ENCODE peak calls at places on chromosomes 3 and 15, in four cellular contexts. O, T, I and J are unnamed samples.

GRCh38 chr3:182793663-182794454 is 555 bp downstream of the ATP11B start:
- DNase-seq in I (peak), O (peak), T (peak), J (peak)

GRCh38 chr15:31200735-31201151 is 99.2 kb upstream of the TRPM1 start:
- DNase-seq in T (peak), O (peak), I (no peak), J (peak)

GRCh38 chr3:61354604-61355003 is 103.4 kb upstream of the FHIT start:
- DNase-seq in O (no peak), T (no peak), I (no peak), J (peak)

GRCh38 chr3:12508316-12508715 is 24.0 kb downstream of the TSEN2 start:
- DNase-seq in I (no peak), T (no peak), O (peak), J (no peak)

GRCh38 chr15:59313703-59314332 is 58.9 kb downstream of the MYO1E start:
- DNase-seq in T (no peak), O (no peak), I (peak), J (no peak)

GRCh38 chr15:58475573-58476524 is 44.1 kb downstream of the LIPC start:
- DNase-seq in T (peak), I (peak), O (peak), J (no peak)

GRCh38 chr3:185900228-185900627 is 37.6 kb downstream of the TRA2B start:
- DNase-seq in O (peak), I (no peak), T (peak), J (no peak)

GRCh38 chr3:38490288-38490860 is 5.8 kb upstream of the EXOG start:
- DNase-seq in T (no peak), I (no peak), O (peak), J (no peak)

GRCh38 chr3:57079221-57079831 is 18.9 kb downstream of the SPATA12 start:
- DNase-seq in T (peak), O (no peak), I (no peak), J (no peak)

GRCh38 chr3:134035836-134036235 is 6.1 kb upstream of the SLCO2A1 start:
- DNase-seq in T (no peak), O (no peak), I (no peak), J (no peak)

GRCh38 chr3:42655980-42656679 is 2.6 kb downstream of the ZBTB47 start:
- DNase-seq in I (no peak), O (no peak), T (no peak), J (no peak)

GRCh38 chr15:70870066-70870465 is 16.1 kb upstream of the LARP6 start:
- DNase-seq in O (peak), T (no peak), I (no peak), J (no peak)

GRCh38 chr3:29186131-29186599 is 94.7 kb upstream of the RBMS3 start:
- DNase-seq in T (no peak), O (peak), I (no peak), J (no peak)

GRCh38 chr15:58227706-58228543 is 89.7 kb downstream of the AQP9 start:
- DNase-seq in T (peak), O (peak), I (peak), J (peak)

GRCh38 chr3:131883086-131883485 is 151.7 kb downstream of the CPNE4 start:
- DNase-seq in I (no peak), T (no peak), O (no peak), J (no peak)

GRCh38 chr3:12046406-12046805 is 42.2 kb downstream of the SYN2 start:
- DNase-seq in T (no peak), O (no peak), I (no peak), J (no peak)

GRCh38 chr3:169082076-169082475 is 581.4 kb downstream of the MECOM start:
- DNase-seq in I (no peak), T (no peak), O (peak), J (no peak)

GRCh38 chr15:71082803-71083202 is 32.5 kb upstream of the THSD4 start:
- DNase-seq in O (no peak), T (no peak), I (no peak), J (no peak)

GRCh38 chr3:126546013-126546412 is 12.7 kb downstream of the C3orf22 start:
- DNase-seq in T (peak), I (no peak), O (no peak), J (no peak)

GRCh38 chr3:60079076-60079475 is 1029.3 kb upstream of the CFAP20DC start:
- DNase-seq in I (no peak), O (no peak), T (no peak), J (peak)

GRCh38 chr3:8460815-8461482 is 40.7 kb upstream of the LMCD1 start:
- DNase-seq in T (no peak), O (peak), I (no peak), J (no peak)

GRCh38 chr3:34203386-34203785 is 405.0 kb downstream of the PDCD6IP start:
- DNase-seq in T (no peak), I (no peak), O (no peak), J (no peak)

GRCh38 chr3:9339750-9340449 is 23.0 kb upstream of the THUMPD3 start:
- DNase-seq in O (peak), T (no peak), I (no peak), J (no peak)

GRCh38 chr3:184546252-184546651 is 15.3 kb upstream of the EPHB3 start:
- DNase-seq in O (no peak), T (no peak), I (no peak), J (peak)

GRCh38 chr15:39110336-39110735 is 470.5 kb upstream of the THBS1 start:
- DNase-seq in I (no peak), O (peak), T (no peak), J (no peak)

GRCh38 chr3:108201258-108201657 is 21.0 kb downstream of the IFT57 start:
- DNase-seq in I (no peak), O (no peak), T (no peak), J (no peak)

GRCh38 chr15:66483131-66483566 is 14.4 kb downstream of the SNAPC5 start:
- DNase-seq in O (peak), I (peak), T (no peak), J (no peak)

GRCh38 chr15:64478863-64479262 is 18.5 kb downstream of the ZNF609 start:
- DNase-seq in T (no peak), O (peak), I (no peak), J (no peak)

GRCh38 chr3:139358857-139359562 is 15.2 kb downstream of the MRPS22 start:
- DNase-seq in I (peak), O (no peak), T (no peak), J (no peak)

GRCh38 chr15:88603885-88604284 is 17.3 kb upstream of the AEN start:
- DNase-seq in O (no peak), T (no peak), I (no peak), J (no peak)

GRCh38 chr15:67547836-67548531 is 5.5 kb downstream of the MAP2K5 start:
- DNase-seq in O (no peak), I (no peak), T (no peak), J (no peak)

GRCh38 chr3:42033741-42034140 is 57.4 kb upstream of the TRAK1 start:
- DNase-seq in I (no peak), T (no peak), O (no peak), J (no peak)

GRCh38 chr3:130258532-130258952 is 86.9 kb upstream of the COL6A5 start:
- DNase-seq in T (peak), O (peak), I (no peak), J (no peak)

GRCh38 chr3:70811880-70812279 is 499.4 kb upstream of the MDFIC2 start:
- DNase-seq in O (peak), I (no peak), T (no peak), J (peak)

GRCh38 chr3:59775781-59776270 is 726.0 kb upstream of the CFAP20DC start:
- DNase-seq in O (no peak), T (no peak), I (no peak), J (no peak)